ENCODE peak calls at places on chromosomes 11 and 22, in eight cellular contexts. A, J, X, W, P, Q, L and S are unnamed samples.

GRCh38 chr11:23403210-23404185 is 543.2 kb upstream of the CCDC179 start:
- DNase-seq in A (no peak), J (no peak), X (no peak), W (no peak), P (no peak), Q (no peak), L (no peak), S (no peak)

GRCh38 chr11:6433998-6434650 is 6.7 kb downstream of the HPX start:
- DNase-seq in A (no peak), J (no peak), X (no peak), W (no peak), P (no peak), Q (peak; percentile 12), L (no peak), S (no peak)

GRCh38 chr22:21876486-21877176 is 9.2 kb upstream of the MAPK1 start:
- DNase-seq in A (peak; percentile 48), J (peak; percentile 34), X (peak; percentile 48), W (no peak), P (peak; percentile 79), Q (no peak), L (no peak), S (no peak)

GRCh38 chr11:64675417-64676252 is 47.4 kb downstream of the NRXN2 start:
- DNase-seq in A (peak; percentile 82), J (no peak), X (no peak), W (peak; percentile 23), P (peak; percentile 24), Q (peak; percentile 42), L (no peak), S (peak; percentile 22)

GRCh38 chr22:42857845-42858481 is 890 bp upstream of the ARFGAP3 start:
- DNase-seq in A (no peak), J (no peak), X (no peak), W (peak; percentile 89), P (no peak), Q (no peak), L (peak; percentile 12), S (no peak)

GRCh38 chr11:6919698-6920097 is 1.1 kb upstream of the OR2D3 start:
- DNase-seq in A (no peak), J (no peak), X (no peak), W (no peak), P (no peak), Q (no peak), L (no peak), S (no peak)

GRCh38 chr11:3683039-3683438 is 11.9 kb upstream of the CHRNA10 start:
- DNase-seq in A (no peak), J (no peak), X (no peak), W (no peak), P (no peak), Q (no peak), L (no peak), S (no peak)

GRCh38 chr11:116969694-116970093 is 128.5 kb downstream of the SIK3 start:
- DNase-seq in A (no peak), J (no peak), X (no peak), W (no peak), P (no peak), Q (no peak), L (no peak), S (no peak)

GRCh38 chr11:128456566-128457268 is 130.6 kb downstream of the ETS1 start:
- DNase-seq in A (no peak), J (no peak), X (no peak), W (no peak), P (no peak), Q (no peak), L (no peak), S (no peak)

GRCh38 chr11:109956124-109956793 is 136.9 kb upstream of the ZC3H12C start:
- DNase-seq in A (no peak), J (no peak), X (no peak), W (peak; percentile 26), P (no peak), Q (no peak), L (peak; percentile 48), S (no peak)

GRCh38 chr11:112128483-112129121 is 35.3 kb downstream of the IL18 start:
- DNase-seq in A (peak; percentile 91), J (no peak), X (no peak), W (peak; percentile 54), P (peak; percentile 87), Q (no peak), L (peak; percentile 76), S (no peak)

GRCh38 chr11:22703040-22703439 is 36.6 kb downstream of the GAS2 start:
- DNase-seq in A (peak; percentile 55), J (peak; percentile 2), X (no peak), W (peak; percentile 73), P (peak; percentile 85), Q (no peak), L (peak; percentile 76), S (no peak)

GRCh38 chr22:48685767-48686166 is 1141.9 kb downstream of the BRD1 start:
- DNase-seq in A (no peak), J (no peak), X (no peak), W (no peak), P (no peak), Q (no peak), L (no peak), S (no peak)

GRCh38 chr11:100673063-100673462 is 14.0 kb upstream of the ARHGAP42 start:
- DNase-seq in A (no peak), J (no peak), X (no peak), W (no peak), P (peak; percentile 44), Q (no peak), L (no peak), S (no peak)

GRCh38 chr11:619625-620050 is 3.9 kb upstream of the IRF7 start:
- DNase-seq in A (no peak), J (no peak), X (no peak), W (no peak), P (no peak), Q (no peak), L (no peak), S (no peak)

GRCh38 chr11:380996-381395 is 11.7 kb downstream of the B4GALNT4 start:
- DNase-seq in A (no peak), J (no peak), X (no peak), W (no peak), P (no peak), Q (no peak), L (no peak), S (no peak)

GRCh38 chr11:76713499-76713898 is 43.0 kb upstream of the LRRC32 start:
- DNase-seq in A (no peak), J (no peak), X (no peak), W (no peak), P (no peak), Q (no peak), L (no peak), S (no peak)

GRCh38 chr11:64341851-64342791 is 2.1 kb downstream of the CCDC88B start:
- DNase-seq in A (peak; percentile 90), J (peak; percentile 86), X (peak; percentile 95), W (peak; percentile 35), P (peak; percentile 91), Q (peak; percentile 58), L (peak; percentile 72), S (peak; percentile 70)

GRCh38 chr11:72439455-72439854 is 5.1 kb upstream of the CLPB start:
- DNase-seq in A (peak; percentile 54), J (no peak), X (no peak), W (no peak), P (peak; percentile 87), Q (no peak), L (no peak), S (no peak)

GRCh38 chr22:49960967-49961600 is 512 bp downstream of the PIM3 start:
- DNase-seq in A (peak; percentile 52), J (no peak), X (peak; percentile 65), W (no peak), P (peak; percentile 33), Q (no peak), L (peak; percentile 16), S (no peak)

GRCh38 chr11:70663815-70664214 is 265.5 kb downstream of the CTTN start:
- DNase-seq in A (no peak), J (no peak), X (no peak), W (no peak), P (no peak), Q (no peak), L (no peak), S (no peak)

GRCh38 chr11:2647953-2648352 is 51.8 kb downstream of the KCNQ1OT1 start:
- DNase-seq in A (no peak), J (no peak), X (no peak), W (no peak), P (no peak), Q (no peak), L (no peak), S (no peak)

GRCh38 chr11:95404370-95404769 is 173.4 kb upstream of the SESN3 start:
- DNase-seq in A (no peak), J (no peak), X (no peak), W (no peak), P (no peak), Q (no peak), L (no peak), S (no peak)

GRCh38 chr11:134038897-134039470 is 29.9 kb upstream of the JAM3 start:
- DNase-seq in A (no peak), J (no peak), X (no peak), W (no peak), P (peak; percentile 22), Q (no peak), L (no peak), S (no peak)

GRCh38 chr11:70306586-70307033 is 36.1 kb downstream of the PPFIA1 start:
- DNase-seq in A (no peak), J (no peak), X (no peak), W (no peak), P (no peak), Q (no peak), L (peak; percentile 74), S (no peak)

GRCh38 chr11:71418643-71419042 is 29.6 kb downstream of the DHCR7 start:
- DNase-seq in A (no peak), J (no peak), X (no peak), W (no peak), P (no peak), Q (peak; percentile 34), L (no peak), S (peak; percentile 28)